ENCODE peak calls at places on chromosomes 6 and 20, in four cellular contexts. One of them, this sample, is unnamed.
A peak's percentile ranks its signal among the peaks of the same experiment; 100 is the strongest.

GRCh38 chr6:104929348-104929747 is 27.6 kb upstream of the LIN28B start:
- DNase-seq in neural progenitor cell: no peak
- DNase-seq in fibroblast of lung: no peak
- DNase-seq in astrocyte: no peak
- DNase-seq in this sample: no peak

GRCh38 chr6:131038612-131039344 is 24.3 kb downstream of the EPB41L2 start:
- DNase-seq in neural progenitor cell: no peak
- DNase-seq in fibroblast of lung: peak; percentile 70
- DNase-seq in astrocyte: peak; percentile 36
- DNase-seq in this sample: no peak

GRCh38 chr6:75934643-75935472 is 137.6 kb downstream of the IMPG1 start:
- DNase-seq in fibroblast of lung: peak; percentile 86
- DNase-seq in neural progenitor cell: peak; percentile 88
- DNase-seq in astrocyte: peak; percentile 66
- DNase-seq in this sample: peak; percentile 15

GRCh38 chr6:6704423-6705060 is 116.0 kb downstream of the LY86 start:
- DNase-seq in fibroblast of lung: no peak
- DNase-seq in astrocyte: no peak
- DNase-seq in neural progenitor cell: no peak
- DNase-seq in this sample: no peak

GRCh38 chr6:24982231-24982630 is 46.5 kb upstream of the RIPOR2 start:
- DNase-seq in neural progenitor cell: no peak
- DNase-seq in astrocyte: peak; percentile 74
- DNase-seq in fibroblast of lung: peak; percentile 21
- DNase-seq in this sample: no peak

GRCh38 chr6:23308166-23308565 is 738.8 kb downstream of the HDGFL1 start:
- DNase-seq in neural progenitor cell: no peak
- DNase-seq in astrocyte: no peak
- DNase-seq in fibroblast of lung: no peak
- DNase-seq in this sample: no peak

GRCh38 chr6:30002871-30003270 is 58.2 kb upstream of the POLR1H start:
- DNase-seq in astrocyte: peak; percentile 4
- DNase-seq in fibroblast of lung: peak; percentile 17
- DNase-seq in neural progenitor cell: no peak
- DNase-seq in this sample: no peak

GRCh38 chr6:138287144-138287955 is 69.1 kb upstream of the PBOV1 start:
- DNase-seq in fibroblast of lung: no peak
- DNase-seq in neural progenitor cell: peak; percentile 47
- DNase-seq in astrocyte: peak; percentile 21
- DNase-seq in this sample: peak; percentile 58

GRCh38 chr6:142647436-142648389 is 297.3 kb downstream of the HIVEP2 start:
- DNase-seq in astrocyte: no peak
- DNase-seq in neural progenitor cell: peak; percentile 9
- DNase-seq in fibroblast of lung: no peak
- DNase-seq in this sample: no peak

GRCh38 chr20:9503530-9504251 is 10.7 kb upstream of the LAMP5 start:
- DNase-seq in fibroblast of lung: peak; percentile 63
- DNase-seq in astrocyte: peak; percentile 61
- DNase-seq in neural progenitor cell: peak; percentile 47
- DNase-seq in this sample: no peak

GRCh38 chr6:157877573-157878011 is 54.5 kb downstream of the SNX9 start:
- DNase-seq in fibroblast of lung: no peak
- DNase-seq in astrocyte: no peak
- DNase-seq in neural progenitor cell: no peak
- DNase-seq in this sample: no peak

GRCh38 chr20:50226093-50226974 is 35.7 kb downstream of the CEBPB start:
- DNase-seq in astrocyte: peak; percentile 58
- DNase-seq in neural progenitor cell: no peak
- DNase-seq in fibroblast of lung: peak; percentile 65
- DNase-seq in this sample: no peak

GRCh38 chr6:118283759-118284158 is 264.3 kb upstream of the PLN start:
- DNase-seq in fibroblast of lung: peak; percentile 79
- DNase-seq in astrocyte: peak; percentile 37
- DNase-seq in neural progenitor cell: peak; percentile 70
- DNase-seq in this sample: no peak

DNA sequence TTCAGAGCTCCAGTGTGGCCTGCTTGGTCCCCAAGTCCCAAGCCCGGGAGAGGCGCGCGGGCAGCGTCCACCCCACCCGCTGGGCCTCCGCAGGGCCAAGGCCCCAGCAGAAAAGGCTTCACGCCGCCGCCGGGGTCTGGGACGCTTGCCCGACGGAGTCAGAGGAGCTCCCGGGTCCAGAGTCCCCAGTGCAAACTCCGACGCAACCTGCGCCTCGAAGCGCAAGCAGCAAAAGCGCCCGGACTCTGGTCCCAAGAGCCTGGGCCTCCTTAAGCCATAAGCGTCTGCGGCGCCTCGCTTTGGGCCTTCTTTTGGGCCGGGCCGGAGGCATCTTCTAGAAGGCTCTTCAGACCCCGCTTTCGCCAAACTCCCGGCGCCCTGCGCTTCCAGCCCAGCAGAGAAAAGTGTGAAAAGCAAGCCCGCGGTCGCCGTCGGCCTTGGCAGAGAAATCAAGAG is 1.4 kb downstream of the TBX18 start:
- DNase-seq in fibroblast of lung: no peak
- DNase-seq in neural progenitor cell: peak; percentile 55
- DNase-seq in astrocyte: no peak
- DNase-seq in this sample: no peak
- TF ChIP-seq EZH2 in fibroblast of lung: no peak
- TF ChIP-seq EZH2 in neural progenitor cell: peak; percentile 99
- TF ChIP-seq EZH2 in astrocyte: no peak
- TF ChIP-seq EZH2 in this sample: no peak

GRCh38 chr20:664151-664550 is 11.2 kb upstream of the SRXN1 start:
- DNase-seq in neural progenitor cell: no peak
- DNase-seq in astrocyte: no peak
- DNase-seq in fibroblast of lung: no peak
- DNase-seq in this sample: no peak
- TF ChIP-seq EZH2 in neural progenitor cell: no peak
- TF ChIP-seq EZH2 in astrocyte: no peak
- TF ChIP-seq EZH2 in fibroblast of lung: no peak
- TF ChIP-seq EZH2 in this sample: no peak

GRCh38 chr6:34143884-34144580 is 1.9 kb downstream of the GRM4 start:
- DNase-seq in neural progenitor cell: peak; percentile 95
- DNase-seq in fibroblast of lung: no peak
- DNase-seq in astrocyte: no peak
- DNase-seq in this sample: no peak

GRCh38 chr6:34144581-34145160 is 1.2 kb downstream of the GRM4 start:
- DNase-seq in fibroblast of lung: no peak
- DNase-seq in neural progenitor cell: peak; percentile 37
- DNase-seq in astrocyte: no peak
- DNase-seq in this sample: no peak

GRCh38 chr6:34146021-34146782 is at the start of gene GRM4:
- DNase-seq in astrocyte: no peak
- DNase-seq in fibroblast of lung: no peak
- DNase-seq in neural progenitor cell: no peak
- DNase-seq in this sample: no peak

GRCh38 chr6:34146801-34147592 is 1.1 kb upstream of the GRM4 start:
- DNase-seq in astrocyte: peak; percentile 64
- DNase-seq in neural progenitor cell: no peak
- DNase-seq in fibroblast of lung: peak; percentile 28
- DNase-seq in this sample: no peak

DNA sequence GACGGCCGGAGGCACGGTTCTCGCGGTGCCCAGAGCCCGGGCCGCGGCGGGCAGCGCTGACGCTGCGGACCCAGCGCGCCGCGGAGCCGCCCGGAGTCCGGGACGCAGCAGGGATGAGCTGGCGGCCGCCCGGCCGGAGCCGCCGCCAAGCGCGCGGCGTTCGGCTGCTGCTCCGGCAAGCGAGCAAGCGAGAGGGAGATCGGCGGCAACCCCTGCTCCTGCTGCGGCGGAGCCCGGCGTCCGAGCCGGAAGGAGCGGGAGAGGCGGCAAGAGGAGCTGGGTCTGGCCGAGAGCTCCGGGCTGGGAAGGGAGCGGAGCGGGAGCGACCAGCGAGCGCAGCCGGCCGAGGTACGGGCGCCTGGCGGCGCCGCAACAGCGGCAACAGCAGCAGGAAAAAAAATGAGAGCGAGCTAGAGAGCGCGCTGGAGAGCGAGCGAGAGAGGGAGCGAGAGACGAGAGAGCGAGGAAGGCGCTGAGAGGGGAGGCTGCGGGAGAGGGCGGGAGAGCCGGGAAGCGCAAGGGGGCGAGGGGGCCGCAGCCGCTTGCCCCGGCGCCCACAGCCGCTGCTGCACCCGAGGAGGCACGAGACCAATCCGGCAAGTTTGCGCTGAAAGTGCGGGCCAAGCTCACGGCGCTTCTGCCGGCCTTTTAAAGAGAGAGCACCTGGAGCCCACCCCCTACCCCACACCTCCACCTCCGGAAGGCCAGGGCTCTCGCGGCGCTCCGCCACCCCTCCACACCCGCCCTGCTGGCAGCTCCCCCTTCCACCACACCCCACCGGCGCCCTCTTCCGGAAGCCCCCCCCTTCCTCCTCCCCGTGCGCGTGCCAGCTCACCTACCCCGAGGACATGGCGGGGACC is 496 bp downstream of the GRM4 start:
- DNase-seq in neural progenitor cell: peak; percentile 78
- DNase-seq in astrocyte: peak; percentile 53
- DNase-seq in fibroblast of lung: peak; percentile 33
- DNase-seq in this sample: no peak
- TF ChIP-seq EZH2 in neural progenitor cell: peak; percentile 86
- TF ChIP-seq EZH2 in astrocyte: no peak
- TF ChIP-seq EZH2 in fibroblast of lung: peak; percentile 18
- TF ChIP-seq EZH2 in this sample: no peak

DNA sequence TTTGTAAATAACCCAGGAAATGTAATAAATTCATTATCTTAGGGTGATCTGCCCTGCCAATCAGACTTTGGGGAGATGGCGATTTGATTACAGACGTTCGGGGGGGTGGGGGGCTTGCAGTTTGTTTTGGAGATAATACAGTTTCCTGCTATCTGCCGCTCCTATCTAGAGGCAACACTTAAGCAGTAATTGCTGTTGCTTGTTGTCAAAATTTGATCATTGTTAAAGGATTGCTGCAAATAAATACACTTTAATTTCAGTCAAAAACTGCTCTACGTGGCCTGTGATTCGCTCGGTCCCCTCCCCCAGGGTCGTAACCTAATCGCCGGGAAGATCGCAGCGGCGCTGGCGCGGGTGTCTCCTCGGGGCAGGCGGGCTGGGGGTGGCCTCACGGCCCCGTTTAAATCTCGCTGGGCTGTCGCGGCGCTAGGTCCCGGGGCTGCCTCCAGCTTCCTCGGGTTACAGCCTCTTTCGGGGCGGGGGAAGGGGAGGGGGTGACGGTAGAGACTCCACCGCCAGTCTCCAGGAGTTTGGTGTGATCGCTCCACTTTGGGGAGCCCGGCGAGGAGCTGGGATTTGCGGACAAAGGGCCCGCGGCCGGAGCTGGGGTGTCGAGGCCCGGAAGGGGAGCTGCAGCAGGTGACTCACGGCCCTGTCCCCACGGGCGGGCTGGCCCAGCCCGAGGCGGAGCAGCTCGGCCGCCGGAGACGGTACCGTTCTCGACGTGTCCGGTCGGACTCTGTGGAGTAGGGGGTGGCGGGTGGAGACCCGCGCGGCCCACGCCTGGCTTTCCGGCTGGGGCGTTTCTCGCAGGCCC is 4.1 kb downstream of the FOXC1 start:
- DNase-seq in neural progenitor cell: peak; percentile 86
- DNase-seq in astrocyte: no peak
- DNase-seq in fibroblast of lung: peak; percentile 20
- DNase-seq in this sample: no peak
- TF ChIP-seq EZH2 in neural progenitor cell: peak; percentile 3
- TF ChIP-seq EZH2 in astrocyte: peak; percentile 85
- TF ChIP-seq EZH2 in fibroblast of lung: no peak
- TF ChIP-seq EZH2 in this sample: no peak

DNA sequence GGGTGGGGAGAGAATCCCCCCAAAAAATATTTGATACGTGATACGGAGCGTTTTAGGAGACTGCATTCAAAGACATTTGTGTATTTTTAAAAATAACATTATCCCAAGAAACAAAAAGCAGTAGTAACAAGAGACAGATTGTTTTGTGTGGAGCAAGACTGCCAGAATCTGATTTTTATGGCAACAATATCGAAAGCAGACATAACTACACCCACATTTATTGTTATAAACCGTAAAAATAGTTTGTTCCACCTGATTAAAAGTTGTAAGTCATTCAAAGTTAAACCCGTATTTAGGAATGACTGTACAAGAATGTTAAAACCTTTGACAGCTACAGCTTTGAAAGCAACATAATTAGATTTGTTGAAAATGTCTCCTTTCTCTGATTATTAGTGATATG is 2.6 kb downstream of the EYA4 start:
- DNase-seq in neural progenitor cell: no peak
- DNase-seq in fibroblast of lung: peak; percentile 30
- DNase-seq in astrocyte: no peak
- DNase-seq in this sample: no peak
- TF ChIP-seq EZH2 in neural progenitor cell: no peak
- TF ChIP-seq EZH2 in fibroblast of lung: no peak
- TF ChIP-seq EZH2 in astrocyte: no peak
- TF ChIP-seq EZH2 in this sample: no peak

This sample was measured in keratinocyte.